ENCODE peak calls at places on chromosomes 4 and X, in nine cellular contexts. D is heart right ventricle, T is small intestine, V is heart left ventricle, W is kidney, A is mesenchymal stem cell, I is tibial nerve, C is MM.1S, G is suprapubic skin. Y is an unnamed sample. For H3K9me3, the result is how much of the 10 kb centered on the place peaks cover.

GRCh38 chr4:40986375-40986774 is 228.0 kb downstream of the APBB2 start:
- DNase-seq in D (no peak), T (no peak), V (no peak), W (no peak), A (no peak), I (no peak), C (no peak), G (no peak), Y (no peak)

GRCh38 chrX:136115124-136115908 is 32.0 kb upstream of the FHL1 start:
- DNase-seq in D (no peak), T (no peak), V (no peak), W (no peak), A (no peak), I (no peak), C (no peak), G (no peak), Y (no peak)

GRCh38 chr4:101953949-101954348 is 163.4 kb downstream of the BANK1 start:
- DNase-seq in D (no peak), T (no peak), V (no peak), W (no peak), A (peak), I (no peak), C (no peak), G (no peak), Y (no peak)

GRCh38 chr4:30920043-30920442 is 199.9 kb downstream of the PCDH7 start:
- DNase-seq in D (no peak), T (no peak), V (no peak), W (no peak), A (peak), I (no peak), C (no peak), G (no peak), Y (no peak)

GRCh38 chrX:27599928-27600327 is 9.8 kb downstream of the DCAF8L2 start:
- DNase-seq in D (no peak), T (peak), V (no peak), W (no peak), A (no peak), I (no peak), C (no peak), G (no peak), Y (no peak)

GRCh38 chr4:39134674-39135073 is 47.7 kb upstream of the WDR19 start:
- DNase-seq in D (no peak), T (peak), V (no peak), W (no peak), A (no peak), I (no peak), C (peak), G (no peak), Y (no peak)

GRCh38 chr4:179586460-179586859 is 2144.2 kb upstream of the AGA start:
- DNase-seq in D (no peak), T (no peak), V (no peak), W (no peak), A (no peak), I (no peak), C (no peak), G (no peak), Y (no peak)

GRCh38 chr4:138869631-138870030 is 145.9 kb upstream of the NOCT start:
- DNase-seq in D (peak), T (no peak), V (peak), W (no peak), A (no peak), I (no peak), C (no peak), G (no peak), Y (no peak)

GRCh38 chr4:6876440-6876839 is 33.2 kb upstream of the TBC1D14 start:
- DNase-seq in D (no peak), T (no peak), V (no peak), W (no peak), A (no peak), I (no peak), C (no peak), G (no peak), Y (no peak)

GRCh38 chrX:22313757-22314156 is 41.0 kb downstream of the CBLL2 start:
- DNase-seq in D (no peak), T (no peak), V (no peak), W (no peak), A (peak), I (no peak), C (no peak), G (no peak), Y (no peak)

GRCh38 chr4:52051615-52052474 is 741 bp downstream of the SPATA18 start:
- DNase-seq in D (peak), T (peak), V (peak), W (peak), A (peak), I (peak), C (no peak), G (peak), Y (peak)

GRCh38 chr4:14871676-14872430 is 130.4 kb upstream of the CPEB2 start:
- DNase-seq in D (no peak), T (peak), V (no peak), W (no peak), A (no peak), I (no peak), C (peak), G (no peak), Y (peak)

GRCh38 chr4:174626310-174627022 is 104.2 kb upstream of the HPGD start:
- DNase-seq in D (no peak), T (peak), V (no peak), W (no peak), A (no peak), I (no peak), C (no peak), G (no peak), Y (no peak)

GRCh38 chr4:73236151-73236550 is 22.4 kb downstream of the ANKRD17 start:
- DNase-seq in D (no peak), T (no peak), V (no peak), W (no peak), A (no peak), I (no peak), C (no peak), G (no peak), Y (no peak)

GRCh38 chr4:8377103-8378075 is 63.1 kb downstream of the ACOX3 start:
- DNase-seq in D (no peak), T (no peak), V (peak), W (peak), A (no peak), I (no peak), C (no peak), G (no peak), Y (no peak)

GRCh38 chr4:7771056-7771455 is 168.6 kb downstream of the AFAP1 start:
- DNase-seq in D (no peak), T (no peak), V (no peak), W (no peak), A (no peak), I (no peak), C (no peak), G (peak), Y (no peak)

GRCh38 chrX:110210417-110211139 is 107.3 kb downstream of the AMMECR1 start:
- DNase-seq in D (no peak), T (no peak), V (no peak), W (no peak), A (peak), I (no peak), C (no peak), G (no peak), Y (no peak)

GRCh38 chrX:100647095-100647494 is 3.1 kb downstream of the SRPX2 start:
- DNase-seq in D (peak), T (no peak), V (no peak), W (no peak), A (peak), I (no peak), C (no peak), G (no peak), Y (no peak)
- H3K27ac ChIP-seq in D (no peak), T (no peak), V (peak), W (no peak), A (peak), I (peak), C (no peak), G (peak), Y (no peak)

DNA sequence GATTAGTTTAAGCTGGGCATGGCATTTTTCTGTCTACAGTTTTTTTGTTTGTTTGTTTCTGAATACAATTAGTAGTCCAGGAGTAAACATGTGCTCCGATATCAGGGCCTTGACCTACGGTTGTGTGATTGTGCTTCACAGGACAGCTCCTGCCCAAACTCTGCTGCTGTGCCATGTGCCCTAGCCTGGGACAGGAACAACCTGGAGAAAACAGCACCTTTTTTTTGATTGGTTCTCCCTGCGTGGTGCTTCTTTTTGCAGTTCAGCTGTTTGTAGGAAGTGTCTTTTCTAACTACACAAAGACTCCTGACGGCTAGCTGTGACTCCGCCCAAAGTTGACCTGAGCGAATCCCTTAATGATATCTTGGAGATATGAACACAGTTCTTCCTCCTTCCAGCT is 158.8 kb downstream of the ATP10D start:
- DNase-seq in D (no peak), T (no peak), V (no peak), W (no peak), A (no peak), I (no peak), C (no peak), G (no peak), Y (no peak)
- H3K9me3 ChIP-seq in D (under half), T (under half), V (under half), W (under half), A (under half), I (under half), C (under half), G (under half), Y (under half)

GRCh38 chrX:2782171-2782570 is 30.3 kb downstream of the XG start:
- DNase-seq in D (no peak), T (no peak), V (no peak), W (no peak), A (no peak), I (no peak), C (no peak), G (no peak), Y (no peak)
- H3K27ac ChIP-seq in D (no peak), T (no peak), V (no peak), W (no peak), A (no peak), I (no peak), C (peak), G (no peak), Y (no peak)

GRCh38 chrX:152652467-152652866 is 14.8 kb downstream of the GABRQ start:
- DNase-seq in D (no peak), T (no peak), V (no peak), W (no peak), A (no peak), I (no peak), C (no peak), G (no peak), Y (no peak)
- H3K9me3 ChIP-seq in D (under half), T (under half), V (under half), W (under half), A (under half), I (under half), C (under half), G (under half), Y (under half)